ENCODE peak calls at places on chromosomes 5 and 9, in four cellular contexts. A is NCI-H2029, R is non-pigmented ciliary epithelial cell, C is nephron progenitor cell. V is an unnamed sample.
A peak's percentile ranks its signal among the peaks of the same experiment; 100 is the strongest.

GRCh38 chr9:81686614-81687520 is 2.5 kb downstream of the TLE1 start:
- DNase-seq in A (peak; percentile 80), R (no peak), C (peak; percentile 83), V (peak; percentile 76)

GRCh38 chr5:52895572-52896296 is 93.4 kb upstream of the ITGA2 start:
- DNase-seq in A (no peak), R (no peak), C (no peak), V (no peak)

GRCh38 chr5:59066367-59067163 is 483.7 kb downstream of the RAB3C start:
- DNase-seq in A (no peak), R (peak; percentile 83), C (no peak), V (no peak)

GRCh38 chr9:116594552-116594951 is 92.6 kb upstream of the TRIM32 start:
- DNase-seq in A (no peak), R (peak; percentile 83), C (no peak), V (no peak)

GRCh38 chr5:126138475-126139005 is 284.7 kb upstream of the GRAMD2B start:
- DNase-seq in A (peak; percentile 14), R (peak; percentile 14), C (no peak), V (no peak)

GRCh38 chr9:118276784-118277183 is 572.6 kb downstream of the TLR4 start:
- DNase-seq in A (no peak), R (no peak), C (no peak), V (no peak)

GRCh38 chr5:172635038-172635437 is 6.0 kb upstream of the NEURL1B start:
- DNase-seq in A (no peak), R (no peak), C (no peak), V (no peak)

GRCh38 chr5:107564896-107565295 is 105.8 kb downstream of the EFNA5 start:
- DNase-seq in A (peak; percentile 25), R (no peak), C (no peak), V (no peak)

GRCh38 chr9:3475300-3476020 is 50.3 kb downstream of the RFX3 start:
- DNase-seq in A (no peak), R (no peak), C (no peak), V (no peak)

GRCh38 chr9:114371986-114372917 is 15.5 kb downstream of the AKNA start:
- DNase-seq in A (no peak), R (no peak), C (no peak), V (no peak)

GRCh38 chr9:95764490-95764889 is 111.0 kb upstream of the ERCC6L2 start:
- DNase-seq in A (no peak), R (no peak), C (no peak), V (no peak)

GRCh38 chr5:8848997-8849585 is 696.8 kb downstream of the SEMA5A start:
- DNase-seq in A (no peak), R (peak; percentile 69), C (no peak), V (no peak)

GRCh38 chr9:121024237-121024636 is 25.8 kb downstream of the C5 start:
- DNase-seq in A (no peak), R (no peak), C (no peak), V (no peak)

GRCh38 chr9:72633966-72634365 is 112.6 kb downstream of the TMC1 start:
- DNase-seq in A (no peak), R (peak; percentile 57), C (no peak), V (no peak)

GRCh38 chr5:180658774-180659564 is 9.6 kb upstream of the FLT4 start:
- DNase-seq in A (no peak), R (no peak), C (no peak), V (no peak)

GRCh38 chr5:2783223-2783622 is 31.7 kb upstream of the IRX2 start:
- DNase-seq in A (no peak), R (no peak), C (no peak), V (no peak)

GRCh38 chr5:132053483-132053882 is 7.0 kb upstream of the IL3 start:
- DNase-seq in A (no peak), R (no peak), C (no peak), V (no peak)

GRCh38 chr5:169970911-169971436 is 9.3 kb downstream of the INSYN2B start:
- DNase-seq in A (no peak), R (peak; percentile 49), C (no peak), V (no peak)